ENCODE peak calls at places on chromosomes 4 and X, in seven cellular contexts. X is BJ; P is CD8-positive, alpha-beta T cell; E is body of pancreas; L is lower lobe of right lung; W is tibial nerve; V is A549. I is an unnamed sample.

GRCh38 chr4:4754641-4755040 is 104.8 kb upstream of the MSX1 start:
- DNase-seq in X (no peak), P (no peak), E (no peak), L (no peak), W (no peak), V (no peak), I (no peak)

GRCh38 chrX:17788439-17788838 is 51.1 kb downstream of the SCML1 start:
- DNase-seq in X (peak), P (peak), E (peak), L (peak), W (peak), V (peak), I (no peak)

GRCh38 chrX:77446840-77447239 is 349 bp upstream of the FGF16 start:
- DNase-seq in X (no peak), P (no peak), E (no peak), L (no peak), W (no peak), V (no peak), I (no peak)

GRCh38 chr4:146521543-146522097 is at the start of gene SLC10A7:
- DNase-seq in X (no peak), P (peak), E (peak), L (peak), W (peak), V (peak), I (peak)

GRCh38 chr4:152575533-152575932 is 39.6 kb upstream of the FBXW7 start:
- DNase-seq in X (no peak), P (no peak), E (no peak), L (no peak), W (no peak), V (no peak), I (no peak)

GRCh38 chrX:80876877-80877276 is 67.2 kb upstream of the BRWD3 start:
- DNase-seq in X (no peak), P (no peak), E (no peak), L (no peak), W (no peak), V (peak), I (no peak)

GRCh38 chr4:124334119-124334518 is 378.4 kb downstream of the ANKRD50 start:
- DNase-seq in X (peak), P (no peak), E (peak), L (no peak), W (no peak), V (peak), I (no peak)

GRCh38 chrX:119981286-119982070 is 37.9 kb upstream of the NKAP start:
- DNase-seq in X (no peak), P (no peak), E (peak), L (no peak), W (no peak), V (peak), I (no peak)

GRCh38 chr4:177596035-177596434 is 153.8 kb upstream of the AGA start:
- DNase-seq in X (no peak), P (no peak), E (peak), L (no peak), W (no peak), V (peak), I (no peak)

GRCh38 chr4:146192060-146192459 is 16.5 kb downstream of the LSM6 start:
- DNase-seq in X (no peak), P (no peak), E (no peak), L (no peak), W (no peak), V (peak), I (no peak)

GRCh38 chrX:33831211-33831610 is 300.9 kb downstream of the FAM47A start:
- DNase-seq in X (no peak), P (no peak), E (no peak), L (no peak), W (no peak), V (no peak), I (no peak)

GRCh38 chr4:126916626-126917140 is 716.1 kb upstream of the INTU start:
- DNase-seq in X (peak), P (no peak), E (no peak), L (no peak), W (no peak), V (no peak), I (no peak)
- TF ChIP-seq CTCF in X (peak), P (no peak), E (no peak), L (no peak), W (no peak), V (no peak), I (no peak)

GRCh38 chrX:1899841-1900240 is 285.0 kb downstream of the ASMT start:
- DNase-seq in X (no peak), P (no peak), E (no peak), L (no peak), W (no peak), V (no peak), I (no peak)

GRCh38 chrX:1904663-1905218 is 289.9 kb downstream of the ASMT start:
- DNase-seq in X (no peak), P (no peak), E (no peak), L (no peak), W (no peak), V (no peak), I (no peak)

GRCh38 chrX:1906028-1906427 is 291.2 kb downstream of the ASMT start:
- DNase-seq in X (no peak), P (no peak), E (no peak), L (no peak), W (no peak), V (no peak), I (no peak)

GRCh38 chrX:1903380-1903935 is 288.6 kb downstream of the ASMT start:
- DNase-seq in X (peak), P (no peak), E (no peak), L (no peak), W (no peak), V (peak), I (no peak)

GRCh38 chrX:1902901-1903379 is 288.1 kb downstream of the ASMT start:
- DNase-seq in X (no peak), P (no peak), E (no peak), L (no peak), W (no peak), V (no peak), I (no peak)
- H3K4me3 ChIP-seq in X (no peak), P (no peak), E (no peak), L (no peak), W (no peak), V (peak), I (no peak)

GRCh38 chrX:48611703-48612102 is 14.4 kb downstream of the WDR13 start:
- DNase-seq in X (no peak), P (no peak), E (no peak), L (no peak), W (no peak), V (no peak), I (no peak)

GRCh38 chrX:48604701-48605100 is 7.4 kb downstream of the WDR13 start:
- DNase-seq in X (no peak), P (no peak), E (no peak), L (no peak), W (no peak), V (no peak), I (no peak)

GRCh38 chrX:48601741-48602394 is 4.6 kb downstream of the WDR13 start:
- DNase-seq in X (no peak), P (no peak), E (no peak), L (no peak), W (no peak), V (no peak), I (no peak)

GRCh38 chrX:48600226-48600625 is 2.9 kb downstream of the WDR13 start:
- DNase-seq in X (no peak), P (no peak), E (no peak), L (no peak), W (no peak), V (no peak), I (no peak)

DNA sequence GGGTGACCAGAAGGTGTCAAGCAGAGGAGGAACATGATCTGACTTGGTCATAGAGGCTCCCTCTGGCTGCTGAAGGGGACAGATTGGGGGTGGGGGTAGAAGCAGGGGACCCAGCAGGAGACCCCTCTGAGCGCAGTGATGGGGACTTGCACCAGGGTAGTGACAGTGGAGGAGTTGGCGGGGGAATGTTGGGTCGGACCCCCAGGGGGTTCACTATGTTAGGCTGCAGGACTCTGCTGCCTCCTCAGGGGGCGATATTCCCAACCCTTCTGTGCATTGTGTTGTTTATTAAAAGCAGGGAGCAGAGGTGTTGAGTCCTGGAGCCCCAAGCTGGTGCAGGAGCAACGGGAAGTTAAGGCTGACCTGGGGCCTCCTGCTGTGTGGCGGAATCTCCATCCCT is 8.8 kb downstream of the WDR13 start:
- DNase-seq in X (no peak), P (no peak), E (no peak), L (no peak), W (no peak), V (no peak), I (no peak)
- TF ChIP-seq CTCF in X (no peak), P (no peak), E (no peak), L (peak), W (no peak), V (no peak), I (no peak)

GRCh38 chrX:130885996-130886395 is 17.0 kb downstream of the ENOX2 start:
- DNase-seq in X (no peak), P (no peak), E (no peak), L (no peak), W (no peak), V (no peak), I (no peak)
- H3K4me3 ChIP-seq in X (no peak), P (no peak), E (no peak), L (no peak), W (no peak), V (no peak), I (no peak)

GRCh38 chr4:185424905-185425599 is 712 bp downstream of the UFSP2 start:
- DNase-seq in X (peak), P (peak), E (no peak), L (no peak), W (no peak), V (no peak), I (no peak)

GRCh38 chr4:185429660-185430059 is 3.9 kb upstream of the UFSP2 start:
- DNase-seq in X (no peak), P (no peak), E (no peak), L (no peak), W (no peak), V (no peak), I (no peak)

GRCh38 chr4:185426960-185427688 is 1.4 kb upstream of the UFSP2 start:
- DNase-seq in X (no peak), P (no peak), E (no peak), L (no peak), W (no peak), V (no peak), I (no peak)

GRCh38 chr4:185421366-185422124 is 4.2 kb downstream of the UFSP2 start:
- DNase-seq in X (peak), P (no peak), E (no peak), L (no peak), W (no peak), V (no peak), I (no peak)

DNA sequence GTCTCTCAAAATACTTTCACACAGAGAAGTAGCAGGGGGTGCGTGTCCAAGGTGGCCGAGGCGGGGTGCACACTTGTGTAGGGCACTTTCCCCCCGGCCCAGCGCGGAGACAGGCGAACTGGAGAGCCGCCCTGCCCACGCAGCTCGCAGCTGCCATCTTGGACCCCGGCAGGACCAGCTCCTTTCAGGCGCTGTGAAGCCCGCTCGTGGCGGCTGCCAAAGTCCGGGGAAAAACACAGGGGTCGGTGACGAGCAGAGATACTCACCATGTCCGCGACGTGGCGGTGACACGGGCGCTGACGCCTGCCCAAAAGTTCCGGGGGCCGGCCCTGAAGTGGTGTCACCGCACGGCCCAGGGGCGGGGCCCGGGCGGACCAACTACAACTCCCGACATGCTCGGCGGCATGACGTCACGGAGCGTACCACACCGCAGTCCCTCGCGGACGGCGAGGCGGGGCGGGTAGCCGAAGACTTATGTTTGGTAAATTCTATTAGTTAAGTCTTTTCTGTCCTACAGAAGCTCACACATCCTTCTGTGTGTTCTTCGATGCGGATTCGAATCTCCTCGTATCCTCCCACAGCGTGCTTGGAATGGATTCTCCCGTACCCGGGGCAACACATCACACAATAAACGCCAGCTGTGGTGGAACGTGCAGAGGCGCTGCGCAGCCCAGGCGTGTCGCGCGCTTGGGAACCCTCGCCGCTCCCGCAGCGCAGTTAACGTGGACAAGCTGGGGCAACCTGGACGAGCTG is at the start of gene UFSP2:
- DNase-seq in X (peak), P (peak), E (peak), L (peak), W (peak), V (peak), I (peak)
- TF ChIP-seq CTCF in X (no peak), P (no peak), E (peak), L (no peak), W (peak), V (no peak), I (no peak)

DNA sequence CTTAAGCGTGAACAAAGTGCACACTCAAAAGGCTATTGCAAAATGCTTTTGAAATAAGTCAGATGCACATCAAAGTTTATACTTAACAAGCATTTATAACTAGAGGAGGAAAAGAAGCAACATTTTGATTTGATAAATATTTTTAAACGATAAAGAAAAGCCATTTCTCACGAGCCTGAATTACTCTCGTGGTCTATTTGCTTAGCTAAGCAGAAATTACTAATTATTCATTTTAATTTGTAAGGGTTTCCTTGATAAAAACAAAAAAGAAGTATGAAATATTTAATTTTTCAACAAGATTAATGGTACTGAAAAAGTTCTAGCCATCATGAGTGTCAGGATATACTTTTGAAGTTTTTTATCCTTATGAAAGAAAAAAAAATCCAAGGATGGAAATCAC is 78.2 kb downstream of the UNC5C start:
- DNase-seq in X (no peak), P (no peak), E (no peak), L (no peak), W (no peak), V (no peak), I (no peak)
- H3K4me3 ChIP-seq in X (no peak), P (no peak), E (no peak), L (no peak), W (no peak), V (no peak), I (no peak)

GRCh38 chr4:136829298-136829697 is 703.0 kb downstream of the PCDH18 start:
- DNase-seq in X (no peak), P (no peak), E (no peak), L (no peak), W (no peak), V (no peak), I (no peak)

DNA sequence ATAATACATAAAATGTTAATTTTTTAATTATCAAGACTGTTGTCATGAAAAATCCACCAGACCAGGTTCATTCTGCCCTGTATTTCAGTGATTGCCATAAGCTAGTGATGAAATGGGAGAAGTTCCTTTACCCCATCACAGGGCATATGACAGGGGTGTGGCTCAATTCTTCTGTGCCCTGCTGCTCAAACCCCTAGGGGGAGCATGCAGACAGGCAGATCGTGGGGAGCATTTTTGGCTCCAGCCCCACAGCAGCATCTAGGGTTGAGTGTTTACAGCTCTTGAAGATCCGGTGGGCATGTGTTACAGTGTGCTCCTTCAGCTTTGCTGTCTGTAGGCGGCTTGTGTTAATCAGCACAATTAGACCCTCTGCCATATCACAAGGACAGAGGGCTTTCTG is 700.7 kb downstream of the PCDH18 start:
- DNase-seq in X (no peak), P (no peak), E (no peak), L (no peak), W (no peak), V (peak), I (no peak)
- TF ChIP-seq CTCF in X (no peak), P (no peak), E (no peak), L (no peak), W (no peak), V (no peak), I (no peak)